ENCODE peak calls at places on chromosomes 12 and 14, in four cellular contexts. X, R, K and V are unnamed samples.

GRCh38 chr12:130202201-130202600 is 39.9 kb downstream of the FZD10 start:
- DNase-seq in R (no peak), K (no peak), X (no peak), V (no peak)

GRCh38 chr12:47223848-47224213 is 144.1 kb upstream of the AMIGO2 start:
- DNase-seq in X (no peak), R (no peak), K (peak; percentile 64), V (no peak)

GRCh38 chr14:36505193-36505815 is 14.7 kb downstream of the NKX2-1 start:
- DNase-seq in X (no peak), R (no peak), K (no peak), V (no peak)

GRCh38 chr14:71595441-71595840 is 336.8 kb upstream of the RGS6 start:
- DNase-seq in K (no peak), R (no peak), X (no peak), V (no peak)

GRCh38 chr14:96793547-96793946 is 3.6 kb upstream of the VRK1 start:
- DNase-seq in K (no peak), R (no peak), X (no peak), V (no peak)

GRCh38 chr12:9869307-9870161 is at the start of gene CLEC2B:
- DNase-seq in X (no peak), R (peak; percentile 90), K (no peak), V (peak; percentile 85)

GRCh38 chr12:67019070-67019469 is 250.1 kb upstream of the CAND1 start:
- DNase-seq in X (no peak), K (no peak), R (no peak), V (no peak)

GRCh38 chr12:6207254-6207942 is 7.2 kb downstream of the CD9 start:
- DNase-seq in R (no peak), X (no peak), K (no peak), V (no peak)

GRCh38 chr12:97575792-97576191 is 113.2 kb downstream of the RMST start:
- DNase-seq in K (no peak), R (no peak), X (no peak), V (no peak)

GRCh38 chr14:31971612-31972011 is 105.5 kb upstream of the ARHGAP5 start:
- DNase-seq in R (no peak), X (no peak), K (no peak), V (no peak)

GRCh38 chr12:109779382-109779781 is 53.8 kb downstream of the TRPV4 start:
- DNase-seq in X (no peak), K (no peak), R (no peak), V (no peak)

GRCh38 chr14:50475460-50475859 is 56.9 kb downstream of the MAP4K5 start:
- DNase-seq in R (no peak), X (no peak), K (no peak), V (no peak)

GRCh38 chr12:57128519-57129247 is 400 bp downstream of the LRP1 start:
- DNase-seq in R (no peak), X (no peak), K (peak; percentile 19), V (no peak)

GRCh38 chr12:52517005-52517835 is 3.0 kb downstream of the KRT5 start:
- DNase-seq in X (no peak), K (no peak), R (no peak), V (no peak)

GRCh38 chr12:125149160-125150108 is 84.2 kb downstream of the AACS start:
- DNase-seq in X (no peak), R (no peak), K (peak; percentile 51), V (no peak)

GRCh38 chr12:100827901-100828520 is 33.4 kb downstream of the ANO4 start:
- DNase-seq in X (no peak), K (no peak), R (peak; percentile 61), V (peak; percentile 60)

GRCh38 chr12:26554332-26554731 is 278.7 kb downstream of the ITPR2 start:
- DNase-seq in R (no peak), X (no peak), K (no peak), V (no peak)

GRCh38 chr12:77407951-77408350 is 342.6 kb upstream of the E2F7 start:
- DNase-seq in R (no peak), X (no peak), K (no peak), V (no peak)

GRCh38 chr12:85273411-85274075 is 6.5 kb upstream of the ALX1 start:
- DNase-seq in K (no peak), X (no peak), R (no peak), V (peak; percentile 42)

GRCh38 chr12:26034371-26035142 is 76.1 kb downstream of the RASSF8 start:
- DNase-seq in R (peak; percentile 23), K (no peak), X (no peak), V (peak; percentile 67)

GRCh38 chr14:72686101-72686500 is 207.8 kb downstream of the DPF3 start:
- DNase-seq in X (no peak), K (no peak), R (no peak), V (no peak)

GRCh38 chr12:79691299-79692248 is 810 bp upstream of the PAWR start:
- DNase-seq in R (peak; percentile 79), X (no peak), K (peak; percentile 32), V (peak; percentile 83)

GRCh38 chr12:96120359-96121100 is 73.6 kb upstream of the ELK3 start:
- DNase-seq in X (no peak), R (peak; percentile 26), K (peak; percentile 33), V (no peak)

GRCh38 chr14:50955373-50956043 is 11.2 kb upstream of the PYGL start:
- DNase-seq in R (peak; percentile 85), K (peak; percentile 77), X (peak; percentile 23), V (peak; percentile 20)

GRCh38 chr14:92680781-92681650 is 67.4 kb downstream of the LGMN start:
- DNase-seq in R (peak; percentile 76), K (peak; percentile 85), X (no peak), V (peak; percentile 79)

GRCh38 chr12:64293654-64294364 is 71.7 kb upstream of the KICS2 start:
- DNase-seq in R (no peak), X (no peak), K (no peak), V (no peak)

GRCh38 chr12:6791931-6792520 is 2.7 kb downstream of the CD4 start:
- DNase-seq in K (no peak), R (no peak), X (no peak), V (no peak)

GRCh38 chr12:43861847-43862150 is 25.9 kb downstream of the TMEM117 start:
- DNase-seq in X (no peak), R (no peak), K (no peak), V (no peak)

GRCh38 chr14:58724702-58725101 is 86.9 kb downstream of the DACT1 start:
- DNase-seq in R (no peak), X (no peak), K (no peak), V (no peak)

GRCh38 chr12:114780746-114781399 is 96.9 kb upstream of the TBX3 start:
- DNase-seq in R (no peak), X (no peak), K (no peak), V (no peak)

GRCh38 chr14:56194062-56194461 is 75.9 kb downstream of the PELI2 start:
- DNase-seq in K (no peak), X (no peak), R (no peak), V (no peak)

DNA sequence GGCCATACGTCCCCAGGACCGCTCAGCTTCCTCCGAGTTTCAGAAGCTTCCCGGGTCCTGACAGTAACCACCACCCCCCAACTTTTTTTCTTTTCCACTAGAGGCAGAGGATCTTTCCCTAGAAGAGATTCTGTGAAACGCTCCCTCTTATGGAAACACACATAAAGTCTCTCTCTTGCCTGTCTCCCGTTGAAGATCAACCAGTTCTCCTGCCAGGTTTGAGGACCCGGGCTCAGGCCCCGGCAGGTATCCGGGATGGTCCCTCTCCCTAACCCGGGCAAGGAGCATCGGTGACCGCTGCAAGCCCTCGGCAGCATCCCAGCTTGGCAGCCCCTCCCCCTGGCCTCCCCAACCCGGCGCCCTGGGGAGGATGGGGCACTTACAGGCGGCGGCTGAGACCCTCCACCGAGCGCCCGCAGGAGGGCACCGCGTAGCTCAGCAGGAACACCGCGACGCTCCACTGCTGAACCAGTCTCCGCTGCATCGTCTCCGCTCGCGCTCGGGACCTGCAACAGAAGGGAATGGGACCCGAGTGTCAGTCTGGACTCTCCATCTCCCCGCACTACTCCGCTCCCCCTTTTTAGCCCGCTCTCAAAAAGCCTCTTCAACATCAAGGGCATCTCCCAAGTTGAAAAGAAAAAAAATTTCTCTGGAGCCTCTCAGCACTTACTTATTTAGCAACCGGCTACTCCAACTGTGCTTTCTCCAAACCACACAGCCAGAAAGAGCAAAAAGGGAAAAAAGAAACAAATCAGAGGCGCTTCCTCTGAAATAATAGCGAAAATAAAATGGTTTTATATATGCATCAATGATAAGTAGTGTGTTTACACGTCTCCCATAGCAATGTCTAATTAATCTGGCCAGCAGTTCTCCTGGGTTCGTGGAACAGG is 3.3 kb downstream of the PTHLH start:
- DNase-seq in K (no peak), R (peak; percentile 38), X (no peak), V (peak; percentile 55)
- H3K27ac ChIP-seq in K (peak overlapping the region; percentile 10), R (no peak overlapping the region), X (no peak overlapping the region), V (no peak overlapping the region)

DNA sequence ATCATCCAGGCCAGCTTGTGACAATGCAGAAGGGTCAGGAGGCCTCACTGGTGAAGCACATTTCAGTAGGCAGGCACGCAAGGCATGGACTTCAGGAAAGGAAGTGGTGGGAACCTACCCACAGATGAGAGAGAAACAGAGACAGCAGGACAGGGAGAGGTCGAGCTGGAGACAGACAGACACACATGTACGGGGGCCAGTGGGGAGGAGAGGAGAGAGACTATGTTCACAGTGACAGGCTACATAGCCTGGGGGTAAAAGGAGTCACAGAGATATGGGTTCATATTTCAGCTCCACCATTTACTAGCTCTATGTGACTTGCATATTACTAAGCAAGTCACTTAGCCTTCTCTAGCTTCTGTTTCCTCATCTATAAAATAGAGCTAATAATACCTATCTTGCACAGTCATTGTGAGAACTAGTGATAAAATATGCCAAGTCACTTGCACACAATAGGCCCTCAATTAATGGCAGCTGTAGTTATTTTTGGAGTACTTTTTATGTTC is 91.1 kb upstream of the FUT8 start:
- DNase-seq in R (no peak), X (no peak), K (no peak), V (no peak)
- H3K27ac ChIP-seq in R (no peak overlapping the region), X (no peak overlapping the region), K (no peak overlapping the region), V (peak overlapping the region; percentile 63)

DNA sequence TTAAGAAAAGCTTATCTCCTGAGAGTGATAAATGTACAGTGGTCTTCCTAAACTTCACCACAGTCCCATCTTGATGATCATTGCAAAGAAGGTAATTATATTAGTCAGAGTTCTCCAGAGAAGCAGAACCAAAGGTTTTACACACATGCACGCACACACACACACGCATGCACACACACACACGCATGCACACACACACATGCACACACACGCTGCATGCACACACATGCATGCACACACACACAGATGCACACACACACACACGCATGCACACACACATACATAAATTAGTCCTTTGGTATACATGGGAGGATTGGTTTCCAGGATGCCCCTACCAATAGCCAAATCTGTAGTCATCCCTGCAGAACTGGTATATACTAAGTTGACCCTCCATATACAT is 580 bp downstream of the OR4E2 start:
- DNase-seq in X (no peak), K (no peak), R (no peak), V (no peak)
- H3K27ac ChIP-seq in X (no peak overlapping the region), K (no peak overlapping the region), R (no peak overlapping the region), V (no peak overlapping the region)

GRCh38 chr14:90544971-90545370 is 148.1 kb downstream of the CALM1 start:
- DNase-seq in R (no peak), K (no peak), X (no peak), V (no peak)

GRCh38 chr14:90546767-90547166 is 149.9 kb downstream of the CALM1 start:
- DNase-seq in R (no peak), K (no peak), X (no peak), V (no peak)

GRCh38 chr14:90544566-90544965 is 147.7 kb downstream of the CALM1 start:
- DNase-seq in R (no peak), X (no peak), K (no peak), V (no peak)

GRCh38 chr14:90545966-90546751 is 149.3 kb downstream of the CALM1 start:
- DNase-seq in K (no peak), R (no peak), X (peak; percentile 32), V (no peak)

GRCh38 chr14:90545431-90545830 is 148.6 kb downstream of the CALM1 start:
- DNase-seq in X (no peak), R (no peak), K (no peak), V (no peak)
- H3K27ac ChIP-seq in X (peak overlapping the region; percentile 83), R (no peak overlapping the region), K (peak overlapping the region; percentile 62), V (no peak overlapping the region)

GRCh38 chr12:2265461-2266167 is 212.8 kb downstream of the CACNA1C start:
- DNase-seq in R (no peak), K (no peak), X (no peak), V (peak; percentile 78)
- H3K27ac ChIP-seq in R (peak overlapping the region; percentile 75), K (peak overlapping the region; percentile 61), X (no peak overlapping the region), V (no peak overlapping the region)